ENCODE peak calls at places on chromosomes 2 and 18, in four cellular contexts. V is H1, M is K562, B is endothelial cell of umbilical vein. O is an unnamed sample.

GRCh38 chr2:16007167-16007934 is 67.0 kb downstream of the MYCN start:
- DNase-seq in M (no peak), B (no peak), V (no peak), O (no peak)

GRCh38 chr2:98348066-98348561 is 1.9 kb downstream of the CNGA3 start:
- DNase-seq in B (no peak), V (no peak), M (no peak), O (no peak)

GRCh38 chr2:151260492-151261239 is 997 bp downstream of the RBM43 start:
- DNase-seq in V (no peak), B (peak; percentile 80), M (no peak), O (no peak)

GRCh38 chr2:224059178-224059577 is 20.1 kb upstream of the SERPINE2 start:
- DNase-seq in V (no peak), M (no peak), B (no peak), O (no peak)

GRCh38 chr2:241156997-241157441 is 6.8 kb downstream of the PPP1R7 start:
- DNase-seq in M (no peak), V (no peak), B (no peak), O (no peak)

GRCh38 chr18:77030201-77030600 is 102.4 kb downstream of the MBP start:
- DNase-seq in M (no peak), B (no peak), V (no peak), O (no peak)

GRCh38 chr18:40215981-40216380 is 1739.1 kb upstream of the PIK3C3 start:
- DNase-seq in M (no peak), V (no peak), B (no peak), O (peak; percentile 19)

GRCh38 chr18:70464343-70465114 is 175.7 kb downstream of the SOCS6 start:
- DNase-seq in V (peak; percentile 34), M (peak; percentile 31), B (peak; percentile 73), O (no peak)

GRCh38 chr2:43534569-43534968 is 61.3 kb downstream of the THADA start:
- DNase-seq in V (no peak), B (no peak), M (no peak), O (no peak)

GRCh38 chr2:49306925-49307324 is 152.6 kb upstream of the FSHR start:
- DNase-seq in V (no peak), B (peak; percentile 35), M (no peak), O (no peak)

GRCh38 chr18:79921984-79922965 is 29.2 kb downstream of the SLC66A2 start:
- DNase-seq in B (no peak), V (no peak), M (no peak), O (no peak)

GRCh38 chr2:55923978-55924325 is 370 bp upstream of the EFEMP1 start:
- DNase-seq in M (no peak), V (no peak), B (no peak), O (no peak)

GRCh38 chr2:72793798-72794447 is 31.9 kb downstream of the EXOC6B start:
- DNase-seq in V (no peak), M (no peak), B (peak; percentile 21), O (no peak)

GRCh38 chr18:56028514-56028913 is 440.5 kb upstream of the TCF4 start:
- DNase-seq in M (no peak), V (no peak), B (peak; percentile 8), O (no peak)

GRCh38 chr2:33495683-33496082 is 19.2 kb downstream of the RASGRP3 start:
- DNase-seq in M (no peak), B (no peak), V (no peak), O (no peak)

GRCh38 chr2:69948963-69949645 is 12.3 kb downstream of the ASPRV1 start:
- DNase-seq in B (no peak), M (peak; percentile 67), V (no peak), O (no peak)

GRCh38 chr2:215712219-215712849 is 276.5 kb upstream of the FN1 start:
- DNase-seq in M (no peak), V (no peak), B (peak; percentile 92), O (no peak)

GRCh38 chr2:21694536-21694935 is 570.8 kb downstream of the TDRD15 start:
- DNase-seq in V (no peak), B (no peak), M (no peak), O (no peak)

GRCh38 chr2:160842286-160842685 is 317.9 kb upstream of the TANK start:
- DNase-seq in M (no peak), V (no peak), B (no peak), O (no peak)

GRCh38 chr18:33577688-33578370 is at the start of gene ASXL3:
- DNase-seq in V (no peak), B (peak; percentile 45), M (no peak), O (no peak)
- TF ChIP-seq EZH2 in V (no peak), B (no peak), M (no peak), O (peak; percentile 99)

DNA sequence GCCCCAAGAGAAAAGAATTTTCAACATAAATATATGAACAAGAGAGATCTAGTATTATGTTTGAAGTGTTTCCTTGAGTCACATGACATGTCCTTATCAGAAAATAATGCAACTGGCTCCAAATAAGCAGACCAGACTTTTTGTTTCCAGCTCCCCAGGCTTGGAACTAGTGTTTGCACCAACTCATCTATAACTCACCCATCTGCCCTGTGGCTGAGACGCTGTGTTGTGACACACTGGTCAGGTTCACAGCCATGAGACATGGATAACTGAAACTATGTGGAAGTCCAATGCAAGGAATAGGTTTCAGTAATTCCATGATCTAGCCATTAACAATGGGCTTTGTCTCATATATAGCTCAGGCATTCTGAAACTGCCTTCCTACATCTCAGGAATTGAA is 44.6 kb downstream of the ABCB11 start:
- DNase-seq in V (no peak), M (no peak), B (no peak), O (no peak)
- H2AFZ ChIP-seq in V (no peak overlapping the region), M (peak overlapping the region; percentile 41), B (peak overlapping the region; percentile 63), O (peak overlapping the region; percentile 26)

GRCh38 chr2:163210430-163210918 is 371.9 kb upstream of the KCNH7 start:
- DNase-seq in V (no peak), B (no peak), M (no peak), O (no peak)
- TF ChIP-seq EZH2 in V (no peak), B (no peak), M (no peak), O (no peak)

GRCh38 chr18:57146956-57147636 is at the start of gene BOD1L2:
- DNase-seq in B (no peak), V (no peak), M (no peak), O (no peak)

GRCh38 chr18:57137847-57138246 is 9.0 kb upstream of the BOD1L2 start:
- DNase-seq in V (no peak), B (no peak), M (no peak), O (no peak)

GRCh38 chr18:57143265-57143664 is 3.6 kb upstream of the BOD1L2 start:
- DNase-seq in V (no peak), B (no peak), M (no peak), O (no peak)

GRCh38 chr18:57142361-57142760 is 4.5 kb upstream of the BOD1L2 start:
- DNase-seq in M (no peak), V (no peak), B (no peak), O (no peak)

GRCh38 chr18:57141208-57142129 is 5.4 kb upstream of the BOD1L2 start:
- DNase-seq in V (no peak), M (no peak), B (no peak), O (no peak)
- H2AFZ ChIP-seq in V (peak overlapping the region; percentile 77), M (no peak overlapping the region), B (no peak overlapping the region), O (no peak overlapping the region)

DNA sequence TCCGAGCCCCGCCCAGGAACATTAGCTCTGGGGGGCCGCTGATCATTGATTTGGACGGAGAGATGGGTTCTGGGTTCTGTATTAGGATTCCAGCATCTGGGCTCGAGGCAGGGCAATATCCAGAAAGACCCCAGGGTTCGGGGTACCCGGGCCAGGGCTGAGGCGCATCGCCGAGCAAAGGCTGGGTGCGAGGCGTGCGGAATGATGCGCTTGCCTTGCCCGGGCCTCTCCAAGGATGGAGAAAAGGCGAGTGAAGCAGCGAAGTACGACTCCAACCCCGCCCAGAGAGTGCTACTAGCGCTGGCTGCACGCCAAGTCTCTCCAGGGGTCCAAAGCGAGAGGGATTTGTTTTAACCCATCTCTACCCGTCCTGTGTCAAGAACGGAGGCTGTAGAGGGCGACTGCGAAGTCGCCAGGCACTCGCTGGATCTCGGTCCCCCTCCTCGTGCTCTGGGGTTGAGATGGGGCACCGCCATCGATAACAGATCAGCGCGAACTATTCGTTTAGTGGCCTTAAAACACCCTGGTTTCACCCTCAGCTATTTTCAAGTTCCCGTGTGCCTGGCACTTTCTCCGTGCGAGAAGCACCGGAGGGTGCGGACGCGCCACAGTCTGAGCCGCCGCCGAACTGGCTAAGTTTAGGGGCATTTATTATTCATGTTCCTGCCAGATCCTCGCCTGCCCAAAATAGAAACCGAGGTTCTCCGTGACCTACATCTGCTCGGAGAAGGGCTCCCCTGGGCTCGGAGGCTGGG is 1.9 kb downstream of the ADCYAP1 start:
- DNase-seq in V (peak; percentile 72), B (no peak), M (no peak), O (no peak)
- TF ChIP-seq EZH2 in V (peak; percentile 53), B (peak; percentile 85), M (no peak), O (peak; percentile 4)

DNA sequence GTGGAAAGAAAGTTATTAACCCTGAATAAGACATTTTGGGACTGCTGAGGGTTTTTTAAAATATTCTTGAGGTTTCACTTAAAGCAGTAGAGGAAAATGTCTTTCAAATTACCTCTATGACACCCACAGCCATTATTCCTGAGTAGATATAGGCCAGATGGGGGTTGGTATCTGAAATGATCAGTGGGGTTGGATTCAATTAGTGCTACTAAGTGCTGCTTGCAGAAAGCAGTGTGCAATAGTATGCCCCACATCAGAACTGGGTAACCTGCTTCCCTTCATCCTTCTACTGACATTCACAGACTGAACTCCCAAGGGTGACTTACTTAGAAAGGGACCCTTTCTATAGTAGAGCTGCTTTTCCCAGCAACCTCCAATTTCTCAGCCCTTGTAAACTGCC is 7.3 kb upstream of the ETAA1 start:
- DNase-seq in B (no peak), V (no peak), M (no peak), O (no peak)
- H2AFZ ChIP-seq in B (peak overlapping the region; percentile 19), V (peak overlapping the region; percentile 43), M (no peak overlapping the region), O (peak overlapping the region; percentile 50)

DNA sequence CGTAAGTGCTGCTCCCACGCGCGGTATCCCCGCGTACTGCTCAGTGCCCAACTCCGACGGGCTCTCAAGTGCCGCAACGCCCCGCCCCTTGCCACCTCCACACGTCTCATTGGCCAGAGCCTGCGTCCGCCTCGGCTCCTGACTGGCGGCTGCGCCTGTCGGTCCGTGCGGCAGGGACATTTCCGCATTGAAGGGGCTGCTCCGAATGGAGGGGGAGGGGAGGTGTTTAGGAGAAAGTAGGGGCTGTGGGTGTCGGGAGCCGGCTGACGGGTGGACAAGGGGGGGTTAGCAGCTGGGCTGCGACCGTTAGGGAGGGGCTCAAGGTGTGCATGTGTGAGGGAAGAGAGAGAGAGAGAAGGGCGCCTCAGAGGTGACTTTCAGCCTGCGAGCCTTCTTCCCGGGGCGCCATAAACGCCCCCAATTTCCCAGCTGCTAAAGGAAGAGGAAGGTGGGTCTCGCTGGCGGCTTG is 877 bp upstream of the UGP2 start:
- DNase-seq in V (peak; percentile 97), B (peak; percentile 99), M (peak; percentile 95), O (peak; percentile 88)
- TF ChIP-seq EZH2 in V (no peak), B (no peak), M (no peak), O (no peak)

GRCh38 chr18:64693756-64694155 is 544.9 kb upstream of the LINC00305 start:
- DNase-seq in M (no peak), B (no peak), V (no peak), O (no peak)
- H2AFZ ChIP-seq in M (no peak overlapping the region), B (no peak overlapping the region), V (no peak overlapping the region), O (no peak overlapping the region)